ENCODE peak calls at places on chromosomes 1 and 21, in nine cellular contexts. G is stomach; U is mammary epithelial cell; S is CD4-positive, alpha-beta memory T cell; M is adrenal gland; K is heart right ventricle; N is right cardiac atrium; F is psoas muscle; A is endothelial cell of umbilical vein. C is an unnamed sample.

GRCh38 chr1:241934181-241934815 is 23.3 kb upstream of the BECN2 start:
- DNase-seq in N (no peak), U (peak), F (no peak), G (no peak), K (no peak), M (peak), S (no peak), A (no peak), C (no peak)

GRCh38 chr1:18104546-18105100 is 3.0 kb upstream of the IGSF21 start:
- DNase-seq in F (no peak), U (no peak), K (no peak), G (no peak), A (no peak), M (peak), S (no peak), N (no peak), C (no peak)

GRCh38 chr1:52629021-52629643 is 3.8 kb upstream of the SHISAL2A start:
- DNase-seq in S (no peak), K (no peak), N (no peak), M (no peak), U (no peak), A (no peak), F (no peak), G (no peak), C (no peak)

GRCh38 chr1:155061381-155062150 is 2.0 kb upstream of the EFNA4 start:
- DNase-seq in S (peak), A (peak), U (peak), G (peak), N (peak), K (peak), M (peak), F (peak), C (peak)

GRCh38 chr1:57279909-57280666 is 143.8 kb downstream of the DAB1 start:
- DNase-seq in K (no peak), N (no peak), M (no peak), U (peak), F (no peak), A (no peak), G (no peak), S (no peak), C (no peak)

GRCh38 chr1:30412241-30413110 is 310.9 kb downstream of the MATN1 start:
- DNase-seq in K (no peak), F (no peak), G (peak), A (no peak), M (no peak), S (no peak), N (no peak), U (peak), C (no peak)

GRCh38 chr1:164602480-164603093 is 43.6 kb downstream of the PBX1 start:
- DNase-seq in S (no peak), G (peak), U (no peak), K (peak), M (peak), F (peak), A (peak), N (peak), C (no peak)

GRCh38 chr1:203340112-203340804 is 10.7 kb downstream of the FMOD start:
- DNase-seq in F (peak), M (peak), K (peak), S (peak), U (peak), A (peak), G (peak), N (peak), C (peak)

GRCh38 chr1:161071886-161072371 is 2.2 kb upstream of the ARHGAP30 start:
- DNase-seq in U (no peak), S (peak), G (peak), F (peak), M (peak), N (peak), K (peak), A (no peak), C (peak)

GRCh38 chr21:42350271-42350885 is 416 bp downstream of the TFF2 start:
- DNase-seq in M (no peak), A (no peak), G (no peak), U (no peak), F (no peak), K (no peak), S (no peak), N (no peak), C (peak)

GRCh38 chr1:115063238-115063901 is 25.9 kb downstream of the TSPAN2 start:
- DNase-seq in M (no peak), A (peak), G (no peak), F (no peak), S (peak), N (no peak), U (peak), K (no peak), C (no peak)

GRCh38 chr1:231201375-231202124 is 39.5 kb upstream of the GNPAT start:
- DNase-seq in G (no peak), M (no peak), U (no peak), F (no peak), A (no peak), K (no peak), N (no peak), S (no peak), C (peak)

GRCh38 chr1:24964811-24965570 is 34.9 kb upstream of the RUNX3 start:
- DNase-seq in A (no peak), F (peak), S (peak), N (no peak), M (peak), K (peak), G (peak), U (no peak), C (peak)

GRCh38 chr1:172397221-172397620 is 23.3 kb upstream of the C1orf105 start:
- DNase-seq in S (no peak), M (no peak), A (peak), N (no peak), U (peak), G (no peak), K (no peak), F (no peak), C (no peak)

GRCh38 chr1:115922806-115923205 is 53.5 kb upstream of the SLC22A15 start:
- DNase-seq in M (no peak), A (no peak), N (no peak), S (no peak), K (no peak), U (no peak), F (no peak), G (no peak), C (no peak)

GRCh38 chr1:1967151-1967550 is 36.4 kb downstream of the CFAP74 start:
- DNase-seq in F (no peak), S (no peak), G (no peak), A (no peak), M (no peak), K (no peak), U (no peak), N (no peak), C (no peak)

GRCh38 chr1:161482610-161483009 is 22.6 kb upstream of the FCGR2A start:
- DNase-seq in F (no peak), U (peak), G (no peak), M (no peak), K (no peak), N (no peak), A (no peak), S (no peak), C (no peak)

GRCh38 chr1:105909811-105910210 is 1146.7 kb upstream of the PRMT6 start:
- DNase-seq in F (no peak), A (no peak), N (no peak), M (no peak), K (no peak), U (no peak), G (no peak), S (no peak), C (no peak)

GRCh38 chr1:48756704-48757316 is 19.9 kb downstream of the BEND5 start:
- DNase-seq in G (no peak), A (no peak), F (no peak), S (no peak), U (no peak), M (no peak), N (no peak), K (no peak), C (no peak)

GRCh38 chr1:214547747-214548146 is 3.7 kb downstream of the PTPN14 start:
- DNase-seq in N (no peak), S (no peak), K (no peak), M (no peak), U (no peak), G (no peak), A (peak), F (no peak), C (no peak)

GRCh38 chr1:26066857-26067256 is 573 bp downstream of the TRIM63 start:
- DNase-seq in A (no peak), F (peak), M (no peak), K (peak), G (peak), U (no peak), N (peak), S (no peak), C (no peak)

GRCh38 chr1:94989911-94990463 is 63.1 kb upstream of the CNN3 start:
- DNase-seq in A (peak), S (no peak), G (no peak), F (no peak), N (no peak), K (no peak), M (no peak), U (no peak), C (no peak)

GRCh38 chr1:162605225-162605927 is 26.9 kb upstream of the DDR2 start:
- DNase-seq in F (no peak), G (no peak), S (no peak), U (peak), N (no peak), K (no peak), A (peak), M (no peak), C (no peak)

GRCh38 chr21:22900511-22900910 is 1902.3 kb downstream of the NCAM2 start:
- DNase-seq in N (no peak), S (no peak), A (peak), G (no peak), K (no peak), U (no peak), F (no peak), M (no peak), C (no peak)

GRCh38 chr1:115338457-115338820 is 390 bp upstream of the NGF start:
- DNase-seq in G (no peak), K (peak), F (no peak), A (no peak), M (no peak), N (no peak), U (no peak), S (no peak), C (no peak)

GRCh38 chr1:2451744-2452582 is 24.1 kb upstream of the PLCH2 start:
- DNase-seq in A (peak), F (no peak), U (peak), N (no peak), G (no peak), M (no peak), K (no peak), S (no peak), C (no peak)

GRCh38 chr1:224333309-224333926 is 3.4 kb upstream of the NVL start:
- DNase-seq in M (no peak), F (no peak), S (peak), G (no peak), A (peak), U (peak), N (no peak), K (no peak), C (no peak)

GRCh38 chr1:1721201-1721600 is 3.0 kb downstream of the CDK11A start:
- DNase-seq in M (no peak), N (no peak), G (no peak), F (no peak), A (no peak), K (no peak), U (no peak), S (no peak), C (no peak)

DNA sequence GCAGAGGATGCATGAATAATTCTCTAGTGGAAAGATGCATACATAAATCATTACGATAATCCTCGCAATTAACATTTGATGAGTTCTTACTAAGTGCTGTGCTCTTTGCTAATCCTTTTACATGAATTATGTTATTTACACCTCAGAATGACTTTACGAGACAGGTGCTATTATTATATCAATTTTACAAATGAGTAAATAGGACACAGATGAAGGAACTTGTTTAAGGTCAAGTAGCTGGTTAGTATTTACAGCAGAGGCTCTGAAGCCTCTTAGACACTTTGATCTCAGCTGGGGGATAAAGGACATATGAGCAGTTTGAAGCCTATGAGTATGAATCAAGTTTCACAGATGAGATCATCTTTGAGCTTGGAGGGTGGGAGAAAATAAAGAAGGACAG is 112.9 kb upstream of the ADAMTS5 start:
- DNase-seq in N (no peak), S (no peak), G (no peak), U (no peak), A (no peak), K (no peak), M (no peak), F (no peak), C (no peak)
- H3K27ac ChIP-seq in N (no peak), S (no peak), G (no peak), U (no peak), A (no peak), K (no peak), M (no peak), F (no peak), C (no peak)

GRCh38 chr1:54272772-54273091 is 72.8 kb downstream of the MRPL37 start:
- DNase-seq in U (no peak), S (no peak), K (no peak), G (no peak), N (no peak), A (no peak), M (no peak), F (no peak), C (no peak)
- H3K27ac ChIP-seq in U (no peak), S (no peak), K (peak), G (peak), N (peak), A (no peak), M (peak), F (peak), C (peak)

DNA sequence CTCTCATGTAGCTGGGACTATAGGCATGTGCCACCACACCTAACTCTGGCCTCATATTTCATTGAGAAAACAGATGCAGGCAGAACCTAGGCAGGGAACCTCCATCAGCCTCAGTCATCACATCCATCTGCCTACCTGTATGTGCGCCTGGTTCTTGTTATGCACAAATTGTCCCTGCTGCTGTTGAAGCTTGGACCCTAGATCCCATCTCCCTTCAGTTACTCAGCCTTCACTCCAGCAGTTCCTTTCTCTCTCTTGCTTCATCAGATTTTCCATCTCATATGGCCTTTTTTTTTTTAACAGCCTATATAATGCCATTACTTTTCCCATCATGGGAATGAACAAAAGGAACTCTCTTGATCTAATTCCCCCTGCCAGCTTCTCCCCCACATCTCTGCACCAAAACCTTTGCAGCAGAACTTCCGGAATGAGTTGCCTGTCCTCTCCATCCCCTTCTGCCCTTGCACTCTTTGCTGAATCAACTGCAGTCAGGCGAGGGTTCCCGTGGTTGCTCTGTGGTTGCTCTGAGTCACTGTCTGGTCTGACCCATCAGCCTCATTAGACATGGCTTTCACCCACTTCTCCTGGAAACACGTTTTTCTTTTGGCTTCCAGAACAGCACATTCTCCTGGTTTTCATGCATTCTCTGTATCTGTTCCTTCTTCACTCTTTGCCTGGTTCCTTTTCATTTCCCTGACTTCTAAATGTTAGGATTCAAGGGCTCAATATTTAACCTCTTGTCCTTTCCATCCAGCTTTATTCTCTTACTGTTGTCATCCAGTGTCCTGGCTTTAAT is 41.5 kb downstream of the UBE4B start:
- DNase-seq in M (peak), K (no peak), S (no peak), N (no peak), A (peak), F (no peak), U (peak), G (no peak), C (no peak)
- H3K27ac ChIP-seq in M (peak), K (peak), S (no peak), N (no peak), A (no peak), F (no peak), U (peak), G (no peak), C (peak)

GRCh38 chr1:19564366-19564765 is 79.0 kb upstream of the CAPZB start:
- DNase-seq in U (no peak), A (no peak), N (no peak), F (no peak), G (no peak), S (no peak), M (no peak), K (no peak), C (no peak)
- H3K27ac ChIP-seq in U (no peak), A (no peak), N (peak), F (peak), G (peak), S (no peak), M (no peak), K (peak), C (peak)

GRCh38 chr1:68115308-68115707 is 64.9 kb upstream of the DIRAS3 start:
- DNase-seq in K (no peak), A (no peak), N (no peak), U (no peak), M (no peak), G (no peak), F (no peak), S (no peak), C (no peak)
- H3K27ac ChIP-seq in K (no peak), A (no peak), N (no peak), U (no peak), M (no peak), G (no peak), F (no peak), S (no peak), C (no peak)